ENCODE peak calls at places on chromosomes 11 and 22, in five cellular contexts. One of them, this sample, is unnamed.

GRCh38 chr11:16669799-16670415 is 68.5 kb upstream of the C11orf58 start:
- DNase-seq in activated T-cell treated with anti-CD3 and anti-CD28 coated beads, Interleukin-2, amount 50 U/mL, for 48 hours: no peak
- DNase-seq in Kasumi-1: no peak
- DNase-seq in NCI-H460: no peak
- DNase-seq in iPS-NIHi11: peak; percentile 48
- DNase-seq in this sample: peak; percentile 92

GRCh38 chr11:118353084-118353710 is 6.2 kb upstream of the UBE4A start:
- DNase-seq in activated T-cell treated with anti-CD3 and anti-CD28 coated beads, Interleukin-2, amount 50 U/mL, for 48 hours: no peak
- DNase-seq in Kasumi-1: peak; percentile 30
- DNase-seq in NCI-H460: no peak
- DNase-seq in iPS-NIHi11: no peak
- DNase-seq in this sample: no peak

GRCh38 chr22:32557424-32557823 is 82.8 kb downstream of the FBXO7 start:
- DNase-seq in activated T-cell treated with anti-CD3 and anti-CD28 coated beads, Interleukin-2, amount 50 U/mL, for 48 hours: no peak
- DNase-seq in Kasumi-1: no peak
- DNase-seq in NCI-H460: no peak
- DNase-seq in iPS-NIHi11: no peak
- DNase-seq in this sample: no peak

GRCh38 chr22:48618326-48618725 is 1209.3 kb downstream of the BRD1 start:
- DNase-seq in activated T-cell treated with anti-CD3 and anti-CD28 coated beads, Interleukin-2, amount 50 U/mL, for 48 hours: no peak
- DNase-seq in Kasumi-1: no peak
- DNase-seq in NCI-H460: no peak
- DNase-seq in iPS-NIHi11: no peak
- DNase-seq in this sample: no peak

GRCh38 chr11:10498426-10499250 is 42.3 kb downstream of the RNF141 start:
- DNase-seq in activated T-cell treated with anti-CD3 and anti-CD28 coated beads, Interleukin-2, amount 50 U/mL, for 48 hours: no peak
- DNase-seq in Kasumi-1: no peak
- DNase-seq in NCI-H460: no peak
- DNase-seq in iPS-NIHi11: peak; percentile 8
- DNase-seq in this sample: peak; percentile 27

GRCh38 chr11:44595964-44596381 is 30.5 kb downstream of the CD82 start:
- DNase-seq in activated T-cell treated with anti-CD3 and anti-CD28 coated beads, Interleukin-2, amount 50 U/mL, for 48 hours: no peak
- DNase-seq in Kasumi-1: no peak
- DNase-seq in NCI-H460: no peak
- DNase-seq in iPS-NIHi11: no peak
- DNase-seq in this sample: no peak

GRCh38 chr11:117910941-117911630 is 18.1 kb downstream of the TMPRSS13 start:
- DNase-seq in activated T-cell treated with anti-CD3 and anti-CD28 coated beads, Interleukin-2, amount 50 U/mL, for 48 hours: no peak
- DNase-seq in Kasumi-1: no peak
- DNase-seq in NCI-H460: no peak
- DNase-seq in iPS-NIHi11: no peak
- DNase-seq in this sample: no peak

GRCh38 chr11:112822478-112823274 is 138.5 kb upstream of the NCAM1 start:
- DNase-seq in activated T-cell treated with anti-CD3 and anti-CD28 coated beads, Interleukin-2, amount 50 U/mL, for 48 hours: no peak
- DNase-seq in Kasumi-1: no peak
- DNase-seq in NCI-H460: no peak
- DNase-seq in iPS-NIHi11: peak; percentile 69
- DNase-seq in this sample: no peak

GRCh38 chr11:13114566-13115465 is 105.7 kb downstream of the RASSF10 start:
- DNase-seq in activated T-cell treated with anti-CD3 and anti-CD28 coated beads, Interleukin-2, amount 50 U/mL, for 48 hours: no peak
- DNase-seq in Kasumi-1: no peak
- DNase-seq in NCI-H460: no peak
- DNase-seq in iPS-NIHi11: peak; percentile 74
- DNase-seq in this sample: no peak